ENCODE peak calls at places on chromosomes 3 and 15, in ten cellular contexts. R is NCI-H774; A is anterior cingulate cortex; J is activated CD4-positive, alpha-beta memory T cell treated with anti-CD3 and anti-CD28 coated beads, Interleukin-2, amount 10 ng/mL, durations not matched to agents 7 days and 5 days; M is NCI-H2171; P is uterus; G is hypothalamus; S is renal cortical epithelial cell; V is NAMALWA; E is NCI-H187. N is an unnamed sample.

GRCh38 chr3:146161725-146162047 is 702 bp upstream of the PLOD2 start:
- DNase-seq in R (peak), A (peak), J (no peak), M (no peak), P (peak), G (no peak), S (no peak), V (no peak), E (no peak), N (no peak)

GRCh38 chr3:190261740-190262139 is 60.5 kb downstream of the CLDN1 start:
- DNase-seq in R (no peak), A (no peak), J (no peak), M (no peak), P (no peak), G (no peak), S (peak), V (no peak), E (no peak), N (no peak)

GRCh38 chr3:197378987-197379718 is 80.7 kb upstream of the DLG1 start:
- DNase-seq in R (no peak), A (no peak), J (no peak), M (peak), P (no peak), G (no peak), S (no peak), V (no peak), E (no peak), N (no peak)

GRCh38 chr15:29888651-29889050 is 66.4 kb upstream of the TJP1 start:
- DNase-seq in R (no peak), A (no peak), J (no peak), M (no peak), P (no peak), G (no peak), S (peak), V (no peak), E (no peak), N (peak)

GRCh38 chr3:149603126-149604074 is 54.4 kb downstream of the WWTR1 start:
- DNase-seq in R (no peak), A (no peak), J (no peak), M (no peak), P (no peak), G (no peak), S (peak), V (no peak), E (no peak), N (no peak)

GRCh38 chr3:197305854-197306253 is 7.4 kb upstream of the DLG1 start:
- DNase-seq in R (no peak), A (no peak), J (no peak), M (no peak), P (no peak), G (no peak), S (no peak), V (peak), E (no peak), N (no peak)

GRCh38 chr15:63277044-63277892 is at the start of gene APH1B:
- DNase-seq in R (peak), A (peak), J (peak), M (peak), P (peak), G (peak), S (no peak), V (peak), E (no peak), N (peak)

GRCh38 chr3:39644176-39644575 is 165.2 kb upstream of the MYRIP start:
- DNase-seq in R (no peak), A (no peak), J (no peak), M (no peak), P (no peak), G (no peak), S (no peak), V (no peak), E (no peak), N (no peak)

GRCh38 chr3:170690133-170690981 is 104.5 kb upstream of the SLC7A14 start:
- DNase-seq in R (peak), A (peak), J (peak), M (no peak), P (peak), G (peak), S (peak), V (peak), E (peak), N (peak)

GRCh38 chr15:57563416-57563815 is 28.3 kb upstream of the MYZAP start:
- DNase-seq in R (no peak), A (no peak), J (no peak), M (no peak), P (no peak), G (no peak), S (no peak), V (no peak), E (no peak), N (no peak)

GRCh38 chr15:77496710-77497107 is 76.0 kb downstream of the HMG20A start:
- DNase-seq in R (peak), A (peak), J (peak), M (peak), P (peak), G (peak), S (peak), V (peak), E (no peak), N (peak)

GRCh38 chr3:66149269-66149668 is 71.5 kb upstream of the SLC25A26 start:
- DNase-seq in R (no peak), A (no peak), J (no peak), M (no peak), P (no peak), G (no peak), S (no peak), V (no peak), E (no peak), N (no peak)

GRCh38 chr15:39846108-39846507 is 63.5 kb upstream of the FSIP1 start:
- DNase-seq in R (no peak), A (no peak), J (no peak), M (no peak), P (no peak), G (no peak), S (peak), V (no peak), E (no peak), N (no peak)

GRCh38 chr3:195124378-195124985 is 146.5 kb downstream of the XXYLT1 start:
- DNase-seq in R (no peak), A (no peak), J (no peak), M (peak), P (no peak), G (no peak), S (no peak), V (no peak), E (no peak), N (no peak)

GRCh38 chr15:92979011-92979701 is 79.0 kb downstream of the CHD2 start:
- DNase-seq in R (no peak), A (no peak), J (no peak), M (no peak), P (no peak), G (no peak), S (peak), V (no peak), E (no peak), N (no peak)

GRCh38 chr3:101072299-101072698 is 79.1 kb upstream of the ABI3BP start:
- DNase-seq in R (no peak), A (no peak), J (no peak), M (no peak), P (no peak), G (no peak), S (peak), V (no peak), E (no peak), N (no peak)

GRCh38 chr3:32423956-32424558 is 32.4 kb downstream of the CMTM7 start:
- DNase-seq in R (no peak), A (no peak), J (peak), M (no peak), P (no peak), G (no peak), S (no peak), V (no peak), E (no peak), N (no peak)

GRCh38 chr3:69178838-69179739 is 56.7 kb upstream of the LMOD3 start:
- DNase-seq in R (no peak), A (no peak), J (no peak), M (no peak), P (no peak), G (no peak), S (peak), V (no peak), E (no peak), N (no peak)

N was measured in globus pallidus.